ENCODE peak calls at places on chromosomes 5 and 9, in nine cellular contexts. One of them, this sample, is unnamed. For H3K4me1, the result is how much of the 10 kb centered on the place peaks cover.

GRCh38 chr9:8600914-8601680 is 801.5 kb upstream of the DMAC1 start:
- DNase-seq in esophagus muscularis mucosa: no peak
- DNase-seq in HCT116: no peak
- DNase-seq in PC-9: no peak
- DNase-seq in CD8-positive, alpha-beta memory T cell: no peak
- DNase-seq in suprapubic skin: no peak
- DNase-seq in stomach: no peak
- DNase-seq in heart right ventricle: no peak
- DNase-seq in hepatocyte: peak
- DNase-seq in this sample: no peak

GRCh38 chr5:10400834-10401233 is 40.8 kb upstream of the ROPN1L start:
- DNase-seq in hepatocyte: no peak
- DNase-seq in suprapubic skin: no peak
- DNase-seq in PC-9: no peak
- DNase-seq in CD8-positive, alpha-beta memory T cell: no peak
- DNase-seq in stomach: no peak
- DNase-seq in esophagus muscularis mucosa: no peak
- DNase-seq in heart right ventricle: no peak
- DNase-seq in HCT116: no peak
- DNase-seq in this sample: no peak

GRCh38 chr5:86968311-86968753 is 299.4 kb upstream of the RASA1 start:
- DNase-seq in esophagus muscularis mucosa: no peak
- DNase-seq in PC-9: no peak
- DNase-seq in suprapubic skin: no peak
- DNase-seq in HCT116: peak
- DNase-seq in CD8-positive, alpha-beta memory T cell: no peak
- DNase-seq in heart right ventricle: peak
- DNase-seq in hepatocyte: peak
- DNase-seq in stomach: no peak
- DNase-seq in this sample: peak

GRCh38 chr5:67015577-67016290 is 180.9 kb downstream of the CD180 start:
- DNase-seq in heart right ventricle: no peak
- DNase-seq in CD8-positive, alpha-beta memory T cell: no peak
- DNase-seq in esophagus muscularis mucosa: no peak
- DNase-seq in stomach: no peak
- DNase-seq in PC-9: no peak
- DNase-seq in hepatocyte: peak
- DNase-seq in HCT116: no peak
- DNase-seq in suprapubic skin: no peak
- DNase-seq in this sample: peak

GRCh38 chr9:107638496-107638895 is 148.9 kb upstream of the KLF4 start:
- DNase-seq in PC-9: no peak
- DNase-seq in heart right ventricle: no peak
- DNase-seq in suprapubic skin: no peak
- DNase-seq in stomach: no peak
- DNase-seq in CD8-positive, alpha-beta memory T cell: no peak
- DNase-seq in esophagus muscularis mucosa: no peak
- DNase-seq in HCT116: no peak
- DNase-seq in hepatocyte: no peak
- DNase-seq in this sample: no peak

GRCh38 chr9:130847306-130848217 is 12.5 kb downstream of the ABL1 start:
- DNase-seq in PC-9: peak
- DNase-seq in suprapubic skin: peak
- DNase-seq in hepatocyte: peak
- DNase-seq in stomach: peak
- DNase-seq in heart right ventricle: peak
- DNase-seq in esophagus muscularis mucosa: peak
- DNase-seq in CD8-positive, alpha-beta memory T cell: no peak
- DNase-seq in HCT116: no peak
- DNase-seq in this sample: no peak

GRCh38 chr9:20811872-20812271 is 127.8 kb downstream of the FOCAD start:
- DNase-seq in esophagus muscularis mucosa: no peak
- DNase-seq in suprapubic skin: no peak
- DNase-seq in hepatocyte: no peak
- DNase-seq in stomach: no peak
- DNase-seq in PC-9: no peak
- DNase-seq in HCT116: no peak
- DNase-seq in heart right ventricle: no peak
- DNase-seq in CD8-positive, alpha-beta memory T cell: no peak
- DNase-seq in this sample: no peak

GRCh38 chr5:109643951-109644350 is 45.8 kb upstream of the MAN2A1 start:
- DNase-seq in CD8-positive, alpha-beta memory T cell: no peak
- DNase-seq in PC-9: no peak
- DNase-seq in stomach: no peak
- DNase-seq in suprapubic skin: no peak
- DNase-seq in HCT116: no peak
- DNase-seq in heart right ventricle: no peak
- DNase-seq in esophagus muscularis mucosa: no peak
- DNase-seq in hepatocyte: no peak
- DNase-seq in this sample: no peak

GRCh38 chr9:5425006-5425628 is 12.6 kb downstream of the PLGRKT start:
- DNase-seq in PC-9: no peak
- DNase-seq in esophagus muscularis mucosa: no peak
- DNase-seq in heart right ventricle: no peak
- DNase-seq in CD8-positive, alpha-beta memory T cell: no peak
- DNase-seq in suprapubic skin: no peak
- DNase-seq in hepatocyte: no peak
- DNase-seq in HCT116: no peak
- DNase-seq in stomach: no peak
- DNase-seq in this sample: peak

GRCh38 chr9:98034593-98035546 is 21.7 kb upstream of the NANS start:
- DNase-seq in heart right ventricle: peak
- DNase-seq in esophagus muscularis mucosa: peak
- DNase-seq in stomach: peak
- DNase-seq in suprapubic skin: peak
- DNase-seq in hepatocyte: peak
- DNase-seq in PC-9: peak
- DNase-seq in CD8-positive, alpha-beta memory T cell: peak
- DNase-seq in HCT116: peak
- DNase-seq in this sample: peak

GRCh38 chr5:170746952-170747340 is 36.6 kb upstream of the GABRP start:
- DNase-seq in suprapubic skin: no peak
- DNase-seq in hepatocyte: no peak
- DNase-seq in stomach: no peak
- DNase-seq in PC-9: no peak
- DNase-seq in esophagus muscularis mucosa: peak
- DNase-seq in CD8-positive, alpha-beta memory T cell: no peak
- DNase-seq in HCT116: no peak
- DNase-seq in heart right ventricle: no peak
- DNase-seq in this sample: no peak

GRCh38 chr5:14153932-14154646 is 10.9 kb downstream of the TRIO start:
- DNase-seq in suprapubic skin: peak
- DNase-seq in stomach: peak
- DNase-seq in PC-9: peak
- DNase-seq in hepatocyte: peak
- DNase-seq in heart right ventricle: peak
- DNase-seq in esophagus muscularis mucosa: peak
- DNase-seq in HCT116: no peak
- DNase-seq in CD8-positive, alpha-beta memory T cell: no peak
- DNase-seq in this sample: no peak
- H3K4me3 ChIP-seq in suprapubic skin: no peak
- H3K4me3 ChIP-seq in stomach: no peak
- H3K4me3 ChIP-seq in PC-9: no peak
- H3K4me3 ChIP-seq in hepatocyte: no peak
- H3K4me3 ChIP-seq in heart right ventricle: no peak
- H3K4me3 ChIP-seq in esophagus muscularis mucosa: peak
- H3K4me3 ChIP-seq in HCT116: no peak
- H3K4me3 ChIP-seq in CD8-positive, alpha-beta memory T cell: no peak
- H3K4me3 ChIP-seq in this sample: no peak

GRCh38 chr9:135614821-135615665 is 24.3 kb downstream of the GLT6D1 start:
- DNase-seq in CD8-positive, alpha-beta memory T cell: no peak
- DNase-seq in stomach: no peak
- DNase-seq in HCT116: no peak
- DNase-seq in heart right ventricle: no peak
- DNase-seq in hepatocyte: no peak
- DNase-seq in PC-9: no peak
- DNase-seq in suprapubic skin: peak
- DNase-seq in esophagus muscularis mucosa: peak
- DNase-seq in this sample: no peak

GRCh38 chr9:135613946-135614805 is 25.2 kb downstream of the GLT6D1 start:
- DNase-seq in heart right ventricle: no peak
- DNase-seq in hepatocyte: no peak
- DNase-seq in suprapubic skin: peak
- DNase-seq in PC-9: no peak
- DNase-seq in stomach: no peak
- DNase-seq in HCT116: no peak
- DNase-seq in CD8-positive, alpha-beta memory T cell: no peak
- DNase-seq in esophagus muscularis mucosa: peak
- DNase-seq in this sample: no peak

GRCh38 chr9:135612437-135612836 is 26.9 kb downstream of the GLT6D1 start:
- DNase-seq in heart right ventricle: no peak
- DNase-seq in stomach: no peak
- DNase-seq in HCT116: no peak
- DNase-seq in hepatocyte: no peak
- DNase-seq in suprapubic skin: peak
- DNase-seq in CD8-positive, alpha-beta memory T cell: no peak
- DNase-seq in PC-9: no peak
- DNase-seq in esophagus muscularis mucosa: peak
- DNase-seq in this sample: no peak

GRCh38 chr9:135611875-135612209 is 27.5 kb downstream of the GLT6D1 start:
- DNase-seq in HCT116: no peak
- DNase-seq in CD8-positive, alpha-beta memory T cell: no peak
- DNase-seq in hepatocyte: no peak
- DNase-seq in stomach: no peak
- DNase-seq in PC-9: no peak
- DNase-seq in heart right ventricle: no peak
- DNase-seq in suprapubic skin: no peak
- DNase-seq in esophagus muscularis mucosa: peak
- DNase-seq in this sample: no peak

GRCh38 chr9:135612981-135613910 is 26.1 kb downstream of the GLT6D1 start:
- DNase-seq in stomach: no peak
- DNase-seq in esophagus muscularis mucosa: peak
- DNase-seq in PC-9: no peak
- DNase-seq in CD8-positive, alpha-beta memory T cell: no peak
- DNase-seq in suprapubic skin: no peak
- DNase-seq in HCT116: no peak
- DNase-seq in hepatocyte: no peak
- DNase-seq in heart right ventricle: no peak
- DNase-seq in this sample: no peak
- H3K27ac ChIP-seq in stomach: no peak
- H3K27ac ChIP-seq in esophagus muscularis mucosa: no peak
- H3K27ac ChIP-seq in PC-9: no peak
- H3K27ac ChIP-seq in CD8-positive, alpha-beta memory T cell: no peak
- H3K27ac ChIP-seq in suprapubic skin: no peak
- H3K27ac ChIP-seq in HCT116: no peak
- H3K27ac ChIP-seq in hepatocyte: no peak
- H3K27ac ChIP-seq in heart right ventricle: no peak
- H3K27ac ChIP-seq in this sample: no peak

DNA sequence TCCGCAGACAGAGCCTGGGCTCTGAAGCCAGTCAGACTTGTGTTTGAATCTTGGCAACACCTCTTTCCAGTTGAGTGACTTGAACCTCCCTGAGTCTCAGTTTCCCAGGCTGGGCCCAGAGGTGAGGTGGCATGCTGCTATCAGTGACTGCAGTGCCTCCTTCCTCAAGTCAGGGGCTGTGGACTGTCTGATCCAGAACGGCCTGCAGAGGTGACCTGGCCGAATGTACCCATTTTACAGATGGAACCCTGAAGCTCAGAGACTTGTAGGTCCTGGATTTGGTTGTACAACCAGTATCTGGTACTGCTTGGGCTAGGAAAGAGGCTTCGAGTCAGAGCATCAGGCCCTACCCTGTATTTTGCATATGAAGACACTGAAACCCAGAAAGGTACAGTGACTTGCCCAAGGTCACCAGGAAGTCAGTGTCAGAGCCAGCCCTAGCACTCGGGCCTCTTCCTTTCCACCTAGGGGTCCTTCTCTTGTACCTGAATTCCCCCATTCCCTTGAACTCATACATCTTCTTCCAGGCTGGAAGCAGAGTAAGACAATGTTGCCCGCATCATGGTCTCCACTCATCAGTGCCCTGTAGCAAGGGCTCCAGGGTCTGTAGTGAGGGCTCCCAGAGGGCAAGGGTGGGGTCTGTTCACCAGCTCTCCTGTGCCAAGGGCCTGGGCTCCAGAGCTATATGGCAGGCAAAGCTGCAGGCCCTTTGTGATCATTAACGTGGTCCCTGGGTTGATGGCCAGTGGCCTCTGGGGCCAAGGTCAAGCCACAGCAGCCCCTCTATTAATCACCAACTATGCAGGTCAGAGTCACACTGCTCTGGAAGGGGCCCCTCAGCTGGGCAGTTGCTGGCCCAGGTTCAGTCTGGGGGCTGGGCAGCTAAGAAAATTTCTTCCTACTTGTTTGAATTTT is 28.5 kb downstream of the GSN start:
- DNase-seq in stomach: no peak
- DNase-seq in CD8-positive, alpha-beta memory T cell: no peak
- DNase-seq in HCT116: no peak
- DNase-seq in suprapubic skin: peak
- DNase-seq in hepatocyte: no peak
- DNase-seq in PC-9: no peak
- DNase-seq in esophagus muscularis mucosa: no peak
- DNase-seq in heart right ventricle: no peak
- DNase-seq in this sample: no peak
- H3K4me1 ChIP-seq in stomach: half or more
- H3K4me1 ChIP-seq in CD8-positive, alpha-beta memory T cell: under half
- H3K4me1 ChIP-seq in HCT116: under half
- H3K4me1 ChIP-seq in suprapubic skin: half or more
- H3K4me1 ChIP-seq in hepatocyte: under half
- H3K4me1 ChIP-seq in PC-9: under half
- H3K4me1 ChIP-seq in esophagus muscularis mucosa: half or more
- H3K4me1 ChIP-seq in heart right ventricle: half or more
- H3K4me1 ChIP-seq in this sample: under half

GRCh38 chr9:34332370-34332964 is 3.1 kb downstream of the NUDT2 start:
- DNase-seq in heart right ventricle: no peak
- DNase-seq in stomach: no peak
- DNase-seq in hepatocyte: peak
- DNase-seq in CD8-positive, alpha-beta memory T cell: no peak
- DNase-seq in HCT116: peak
- DNase-seq in PC-9: no peak
- DNase-seq in suprapubic skin: no peak
- DNase-seq in esophagus muscularis mucosa: no peak
- DNase-seq in this sample: no peak

GRCh38 chr9:34331191-34331590 is 1.8 kb downstream of the NUDT2 start:
- DNase-seq in hepatocyte: no peak
- DNase-seq in heart right ventricle: no peak
- DNase-seq in CD8-positive, alpha-beta memory T cell: no peak
- DNase-seq in esophagus muscularis mucosa: no peak
- DNase-seq in HCT116: no peak
- DNase-seq in PC-9: no peak
- DNase-seq in suprapubic skin: no peak
- DNase-seq in stomach: no peak
- DNase-seq in this sample: no peak

GRCh38 chr9:34326690-34327089 is 2.4 kb downstream of the KIF24 start:
- DNase-seq in esophagus muscularis mucosa: no peak
- DNase-seq in hepatocyte: no peak
- DNase-seq in PC-9: no peak
- DNase-seq in stomach: no peak
- DNase-seq in heart right ventricle: no peak
- DNase-seq in suprapubic skin: no peak
- DNase-seq in HCT116: no peak
- DNase-seq in CD8-positive, alpha-beta memory T cell: no peak
- DNase-seq in this sample: no peak

GRCh38 chr9:34328983-34329832 is at the start of the genes KIF24 and NUDT2:
- DNase-seq in heart right ventricle: peak
- DNase-seq in hepatocyte: peak
- DNase-seq in stomach: peak
- DNase-seq in suprapubic skin: peak
- DNase-seq in HCT116: peak
- DNase-seq in CD8-positive, alpha-beta memory T cell: peak
- DNase-seq in esophagus muscularis mucosa: peak
- DNase-seq in PC-9: peak
- DNase-seq in this sample: peak

GRCh38 chr9:34328500-34328982 is 527 bp downstream of the KIF24 start:
- DNase-seq in esophagus muscularis mucosa: no peak
- DNase-seq in CD8-positive, alpha-beta memory T cell: no peak
- DNase-seq in PC-9: no peak
- DNase-seq in suprapubic skin: no peak
- DNase-seq in hepatocyte: no peak
- DNase-seq in stomach: no peak
- DNase-seq in HCT116: no peak
- DNase-seq in heart right ventricle: no peak
- DNase-seq in this sample: no peak
- H3K4me3 ChIP-seq in esophagus muscularis mucosa: peak
- H3K4me3 ChIP-seq in CD8-positive, alpha-beta memory T cell: peak
- H3K4me3 ChIP-seq in PC-9: peak
- H3K4me3 ChIP-seq in suprapubic skin: peak
- H3K4me3 ChIP-seq in hepatocyte: peak
- H3K4me3 ChIP-seq in stomach: peak
- H3K4me3 ChIP-seq in HCT116: peak
- H3K4me3 ChIP-seq in heart right ventricle: peak
- H3K4me3 ChIP-seq in this sample: peak

This sample was measured in SJCRH30.